ENCODE peak calls at places on chromosomes 7 and 10, in ten cellular contexts. One of them, this sample, is unnamed.

GRCh38 chr7:127997226-127997922 is 33.9 kb downstream of the LRRC4 start:
- DNase-seq in sigmoid colon: no peak
- DNase-seq in suprapubic skin: no peak
- DNase-seq in prostate gland: no peak
- DNase-seq in spleen: no peak
- DNase-seq in HCT116: no peak
- DNase-seq in K562: peak
- DNase-seq in GM23338: peak
- DNase-seq in stomach: no peak
- DNase-seq in HepG2: peak
- DNase-seq in this sample: no peak

GRCh38 chr7:17844514-17845196 is 95.6 kb downstream of the SNX13 start:
- DNase-seq in K562: no peak
- DNase-seq in prostate gland: peak
- DNase-seq in HCT116: no peak
- DNase-seq in spleen: no peak
- DNase-seq in suprapubic skin: no peak
- DNase-seq in HepG2: no peak
- DNase-seq in sigmoid colon: no peak
- DNase-seq in GM23338: no peak
- DNase-seq in stomach: no peak
- DNase-seq in this sample: no peak

GRCh38 chr7:87480386-87480785 is 4.9 kb upstream of the ABCB4 start:
- DNase-seq in HCT116: no peak
- DNase-seq in prostate gland: no peak
- DNase-seq in stomach: no peak
- DNase-seq in GM23338: no peak
- DNase-seq in K562: no peak
- DNase-seq in HepG2: no peak
- DNase-seq in suprapubic skin: no peak
- DNase-seq in sigmoid colon: no peak
- DNase-seq in spleen: no peak
- DNase-seq in this sample: no peak

GRCh38 chr7:101688183-101688831 is 59.2 kb upstream of the MYL10 start:
- DNase-seq in K562: peak
- DNase-seq in HCT116: peak
- DNase-seq in stomach: peak
- DNase-seq in suprapubic skin: peak
- DNase-seq in sigmoid colon: peak
- DNase-seq in HepG2: peak
- DNase-seq in spleen: peak
- DNase-seq in GM23338: peak
- DNase-seq in prostate gland: peak
- DNase-seq in this sample: peak

GRCh38 chr7:1666251-1666778 is 3.8 kb upstream of the ELFN1 start:
- DNase-seq in suprapubic skin: peak
- DNase-seq in K562: peak
- DNase-seq in stomach: no peak
- DNase-seq in GM23338: peak
- DNase-seq in spleen: peak
- DNase-seq in HCT116: no peak
- DNase-seq in prostate gland: no peak
- DNase-seq in sigmoid colon: peak
- DNase-seq in HepG2: no peak
- DNase-seq in this sample: no peak

GRCh38 chr10:21146446-21146789 is 249.3 kb upstream of the NEBL start:
- DNase-seq in spleen: no peak
- DNase-seq in HCT116: no peak
- DNase-seq in suprapubic skin: no peak
- DNase-seq in K562: no peak
- DNase-seq in stomach: no peak
- DNase-seq in sigmoid colon: no peak
- DNase-seq in HepG2: no peak
- DNase-seq in GM23338: no peak
- DNase-seq in prostate gland: no peak
- DNase-seq in this sample: no peak

GRCh38 chr10:16612148-16612742 is 90.6 kb upstream of the C1QL3 start:
- DNase-seq in prostate gland: no peak
- DNase-seq in K562: peak
- DNase-seq in suprapubic skin: no peak
- DNase-seq in stomach: no peak
- DNase-seq in GM23338: peak
- DNase-seq in HepG2: peak
- DNase-seq in HCT116: no peak
- DNase-seq in sigmoid colon: no peak
- DNase-seq in spleen: no peak
- DNase-seq in this sample: no peak

GRCh38 chr10:43198682-43199005 is 60.4 kb downstream of the CSGALNACT2 start:
- DNase-seq in HepG2: no peak
- DNase-seq in sigmoid colon: peak
- DNase-seq in suprapubic skin: peak
- DNase-seq in prostate gland: no peak
- DNase-seq in GM23338: no peak
- DNase-seq in K562: no peak
- DNase-seq in spleen: peak
- DNase-seq in stomach: no peak
- DNase-seq in HCT116: no peak
- DNase-seq in this sample: no peak

GRCh38 chr7:979886-980571 is 3.0 kb upstream of the CYP2W1 start:
- DNase-seq in HCT116: no peak
- DNase-seq in sigmoid colon: no peak
- DNase-seq in GM23338: no peak
- DNase-seq in prostate gland: no peak
- DNase-seq in suprapubic skin: no peak
- DNase-seq in spleen: no peak
- DNase-seq in HepG2: no peak
- DNase-seq in K562: no peak
- DNase-seq in stomach: no peak
- DNase-seq in this sample: no peak

GRCh38 chr10:48710647-48711046 is 26.0 kb downstream of the WDFY4 start:
- DNase-seq in suprapubic skin: no peak
- DNase-seq in sigmoid colon: no peak
- DNase-seq in HepG2: no peak
- DNase-seq in spleen: no peak
- DNase-seq in K562: no peak
- DNase-seq in stomach: no peak
- DNase-seq in GM23338: no peak
- DNase-seq in prostate gland: no peak
- DNase-seq in HCT116: no peak
- DNase-seq in this sample: no peak

GRCh38 chr10:88343761-88344484 is 239.2 kb downstream of the RNLS start:
- DNase-seq in K562: no peak
- DNase-seq in sigmoid colon: no peak
- DNase-seq in suprapubic skin: no peak
- DNase-seq in GM23338: no peak
- DNase-seq in stomach: no peak
- DNase-seq in HepG2: no peak
- DNase-seq in HCT116: no peak
- DNase-seq in prostate gland: no peak
- DNase-seq in spleen: no peak
- DNase-seq in this sample: no peak

GRCh38 chr10:125071008-125071407 is 89.4 kb downstream of the CTBP2 start:
- DNase-seq in spleen: no peak
- DNase-seq in suprapubic skin: no peak
- DNase-seq in K562: no peak
- DNase-seq in GM23338: no peak
- DNase-seq in stomach: no peak
- DNase-seq in prostate gland: no peak
- DNase-seq in sigmoid colon: peak
- DNase-seq in HCT116: no peak
- DNase-seq in HepG2: no peak
- DNase-seq in this sample: no peak

GRCh38 chr10:125067764-125068163 is 92.6 kb downstream of the CTBP2 start:
- DNase-seq in HepG2: no peak
- DNase-seq in HCT116: no peak
- DNase-seq in suprapubic skin: no peak
- DNase-seq in prostate gland: no peak
- DNase-seq in stomach: no peak
- DNase-seq in K562: no peak
- DNase-seq in sigmoid colon: peak
- DNase-seq in GM23338: no peak
- DNase-seq in spleen: no peak
- DNase-seq in this sample: no peak

GRCh38 chr10:125066704-125067447 is 93.5 kb downstream of the CTBP2 start:
- DNase-seq in sigmoid colon: peak
- DNase-seq in suprapubic skin: no peak
- DNase-seq in K562: no peak
- DNase-seq in HCT116: no peak
- DNase-seq in HepG2: no peak
- DNase-seq in stomach: no peak
- DNase-seq in spleen: no peak
- DNase-seq in prostate gland: no peak
- DNase-seq in GM23338: no peak
- DNase-seq in this sample: no peak

GRCh38 chr10:125064681-125065492 is 95.5 kb downstream of the CTBP2 start:
- DNase-seq in stomach: no peak
- DNase-seq in sigmoid colon: no peak
- DNase-seq in spleen: no peak
- DNase-seq in HepG2: no peak
- DNase-seq in suprapubic skin: no peak
- DNase-seq in HCT116: peak
- DNase-seq in GM23338: peak
- DNase-seq in K562: no peak
- DNase-seq in prostate gland: peak
- DNase-seq in this sample: no peak

GRCh38 chr10:125068406-125068805 is 92.0 kb downstream of the CTBP2 start:
- DNase-seq in suprapubic skin: no peak
- DNase-seq in HCT116: no peak
- DNase-seq in GM23338: no peak
- DNase-seq in sigmoid colon: no peak
- DNase-seq in stomach: no peak
- DNase-seq in K562: no peak
- DNase-seq in prostate gland: no peak
- DNase-seq in HepG2: no peak
- DNase-seq in spleen: no peak
- DNase-seq in this sample: no peak
- TF ChIP-seq POLR2AphosphoS5 in suprapubic skin: no peak
- TF ChIP-seq POLR2AphosphoS5 in HCT116: no peak
- TF ChIP-seq POLR2AphosphoS5 in GM23338: peak
- TF ChIP-seq POLR2AphosphoS5 in sigmoid colon: no peak
- TF ChIP-seq POLR2AphosphoS5 in stomach: no peak
- TF ChIP-seq POLR2AphosphoS5 in K562: no peak
- TF ChIP-seq POLR2AphosphoS5 in prostate gland: no peak
- TF ChIP-seq POLR2AphosphoS5 in HepG2: no peak
- TF ChIP-seq POLR2AphosphoS5 in spleen: no peak
- TF ChIP-seq POLR2AphosphoS5 in this sample: no peak

DNA sequence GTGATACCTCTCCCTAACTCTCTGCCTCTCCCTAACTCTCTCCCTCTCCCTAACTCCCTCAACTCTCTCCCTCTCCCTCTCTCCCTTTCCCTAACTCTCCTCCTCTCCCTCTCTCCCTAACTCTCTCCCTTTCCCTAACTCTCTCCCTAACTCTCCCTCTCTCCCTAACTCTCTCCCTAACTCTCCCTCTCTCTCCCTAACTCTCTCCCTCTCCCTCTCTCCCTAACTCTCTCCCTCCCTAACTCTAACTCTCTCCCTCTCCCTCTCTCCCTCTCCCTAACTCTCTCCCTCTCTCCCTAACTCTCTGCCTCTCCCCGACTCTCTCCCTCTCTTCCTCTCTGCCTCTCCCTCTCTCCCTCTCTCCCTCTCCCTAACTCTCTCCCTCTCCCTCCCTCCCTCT is 2.0 kb upstream of the PTPRN2 start:
- DNase-seq in spleen: no peak
- DNase-seq in sigmoid colon: no peak
- DNase-seq in HepG2: no peak
- DNase-seq in suprapubic skin: no peak
- DNase-seq in HCT116: no peak
- DNase-seq in stomach: no peak
- DNase-seq in prostate gland: no peak
- DNase-seq in GM23338: no peak
- DNase-seq in K562: no peak
- DNase-seq in this sample: no peak
- TF ChIP-seq POLR2AphosphoS5 in spleen: no peak
- TF ChIP-seq POLR2AphosphoS5 in sigmoid colon: no peak
- TF ChIP-seq POLR2AphosphoS5 in HepG2: no peak
- TF ChIP-seq POLR2AphosphoS5 in suprapubic skin: no peak
- TF ChIP-seq POLR2AphosphoS5 in HCT116: no peak
- TF ChIP-seq POLR2AphosphoS5 in stomach: no peak
- TF ChIP-seq POLR2AphosphoS5 in prostate gland: no peak
- TF ChIP-seq POLR2AphosphoS5 in GM23338: peak
- TF ChIP-seq POLR2AphosphoS5 in K562: no peak
- TF ChIP-seq POLR2AphosphoS5 in this sample: no peak

GRCh38 chr10:79241990-79242619 is 105.2 kb upstream of the PPIF start:
- DNase-seq in sigmoid colon: peak
- DNase-seq in K562: peak
- DNase-seq in HCT116: no peak
- DNase-seq in spleen: peak
- DNase-seq in HepG2: no peak
- DNase-seq in GM23338: peak
- DNase-seq in stomach: peak
- DNase-seq in suprapubic skin: peak
- DNase-seq in prostate gland: peak
- DNase-seq in this sample: no peak
- TF ChIP-seq POLR2AphosphoS5 in sigmoid colon: peak
- TF ChIP-seq POLR2AphosphoS5 in K562: no peak
- TF ChIP-seq POLR2AphosphoS5 in HCT116: no peak
- TF ChIP-seq POLR2AphosphoS5 in spleen: peak
- TF ChIP-seq POLR2AphosphoS5 in HepG2: no peak
- TF ChIP-seq POLR2AphosphoS5 in GM23338: no peak
- TF ChIP-seq POLR2AphosphoS5 in stomach: peak
- TF ChIP-seq POLR2AphosphoS5 in suprapubic skin: no peak
- TF ChIP-seq POLR2AphosphoS5 in prostate gland: no peak
- TF ChIP-seq POLR2AphosphoS5 in this sample: no peak

GRCh38 chr10:44976352-44977198 is 2.0 kb downstream of the DEPP1 start:
- DNase-seq in prostate gland: no peak
- DNase-seq in suprapubic skin: peak
- DNase-seq in K562: no peak
- DNase-seq in HCT116: no peak
- DNase-seq in spleen: peak
- DNase-seq in HepG2: no peak
- DNase-seq in stomach: no peak
- DNase-seq in sigmoid colon: peak
- DNase-seq in GM23338: no peak
- DNase-seq in this sample: no peak

GRCh38 chr10:44974628-44975431 is 3.8 kb downstream of the DEPP1 start:
- DNase-seq in sigmoid colon: peak
- DNase-seq in HepG2: peak
- DNase-seq in suprapubic skin: peak
- DNase-seq in HCT116: peak
- DNase-seq in prostate gland: peak
- DNase-seq in K562: peak
- DNase-seq in GM23338: peak
- DNase-seq in spleen: peak
- DNase-seq in stomach: peak
- DNase-seq in this sample: no peak

GRCh38 chr10:44974082-44974627 is 4.5 kb downstream of the DEPP1 start:
- DNase-seq in GM23338: no peak
- DNase-seq in prostate gland: no peak
- DNase-seq in sigmoid colon: peak
- DNase-seq in K562: no peak
- DNase-seq in HepG2: no peak
- DNase-seq in stomach: no peak
- DNase-seq in suprapubic skin: no peak
- DNase-seq in HCT116: no peak
- DNase-seq in spleen: peak
- DNase-seq in this sample: no peak

GRCh38 chr10:44977287-44978212 is 1.1 kb downstream of the DEPP1 start:
- DNase-seq in GM23338: no peak
- DNase-seq in HCT116: no peak
- DNase-seq in spleen: peak
- DNase-seq in prostate gland: no peak
- DNase-seq in sigmoid colon: peak
- DNase-seq in stomach: no peak
- DNase-seq in HepG2: no peak
- DNase-seq in suprapubic skin: peak
- DNase-seq in K562: no peak
- DNase-seq in this sample: no peak

GRCh38 chr10:44975487-44976331 is 2.9 kb downstream of the DEPP1 start:
- DNase-seq in HepG2: peak
- DNase-seq in GM23338: peak
- DNase-seq in suprapubic skin: peak
- DNase-seq in spleen: peak
- DNase-seq in prostate gland: no peak
- DNase-seq in K562: peak
- DNase-seq in sigmoid colon: peak
- DNase-seq in HCT116: peak
- DNase-seq in stomach: peak
- DNase-seq in this sample: no peak
- TF ChIP-seq POLR2AphosphoS5 in HepG2: peak
- TF ChIP-seq POLR2AphosphoS5 in GM23338: no peak
- TF ChIP-seq POLR2AphosphoS5 in suprapubic skin: no peak
- TF ChIP-seq POLR2AphosphoS5 in spleen: peak
- TF ChIP-seq POLR2AphosphoS5 in prostate gland: no peak
- TF ChIP-seq POLR2AphosphoS5 in K562: no peak
- TF ChIP-seq POLR2AphosphoS5 in sigmoid colon: peak
- TF ChIP-seq POLR2AphosphoS5 in HCT116: peak
- TF ChIP-seq POLR2AphosphoS5 in stomach: no peak
- TF ChIP-seq POLR2AphosphoS5 in this sample: peak

This sample was measured in esophagus muscularis mucosa.